ENCODE peak calls at places on chromosome 4, in six cellular contexts. W is gastrocnemius medialis, X is ovary, D is IMR-90, J is uterus, B is heart left ventricle. L is an unnamed sample.

GRCh38 chr4:154854362-154854761 is 73.3 kb downstream of the RBM46 start:
- DNase-seq in X (no peak), J (no peak), D (peak), B (no peak), W (no peak), L (no peak)

GRCh38 chr4:11281720-11282119 is 147.0 kb downstream of the HS3ST1 start:
- DNase-seq in W (no peak), B (no peak), D (no peak), J (no peak), X (no peak), L (no peak)

GRCh38 chr4:167025651-167026050 is 208.6 kb downstream of the SPOCK3 start:
- DNase-seq in J (no peak), D (no peak), X (no peak), B (no peak), W (no peak), L (no peak)

GRCh38 chr4:97235516-97235915 is 907.8 kb downstream of the STPG2 start:
- DNase-seq in W (no peak), X (no peak), J (no peak), D (no peak), B (no peak), L (no peak)

GRCh38 chr4:40046311-40046980 is 10.2 kb upstream of the N4BP2 start:
- DNase-seq in D (peak), X (peak), B (peak), W (no peak), J (no peak), L (no peak)

GRCh38 chr4:15455290-15455689 is 14.4 kb upstream of the CC2D2A start:
- DNase-seq in D (peak), X (no peak), W (peak), J (peak), B (no peak), L (no peak)

GRCh38 chr4:124483043-124483906 is 229.3 kb downstream of the ANKRD50 start:
- DNase-seq in W (no peak), B (no peak), D (peak), X (no peak), J (no peak), L (no peak)

GRCh38 chr4:86401826-86402225 is 42.0 kb upstream of the MAPK10 start:
- DNase-seq in W (no peak), J (no peak), D (peak), B (no peak), X (no peak), L (no peak)

GRCh38 chr4:102599455-102599854 is 98.3 kb downstream of the NFKB1 start:
- DNase-seq in D (no peak), W (no peak), X (no peak), B (no peak), J (no peak), L (no peak)

GRCh38 chr4:95165926-95166524 is 382.7 kb downstream of the UNC5C start:
- DNase-seq in B (peak), W (no peak), J (peak), D (peak), X (no peak), L (no peak)

GRCh38 chr4:141524116-141524515 is 112.3 kb upstream of the IL15 start:
- DNase-seq in J (no peak), W (no peak), B (no peak), D (peak), X (no peak), L (no peak)

GRCh38 chr4:1239141-1239948 is 9.6 kb downstream of the CTBP1 start:
- DNase-seq in D (no peak), X (no peak), B (no peak), W (peak), J (peak), L (peak)

GRCh38 chr4:105923507-105924238 is 28.4 kb downstream of the NPNT start:
- DNase-seq in B (no peak), W (no peak), D (no peak), J (peak), X (no peak), L (no peak)

GRCh38 chr4:2042207-2042946 is 16.8 kb upstream of the NAT8L start:
- DNase-seq in D (no peak), J (no peak), B (no peak), W (no peak), X (no peak), L (peak)

GRCh38 chr4:78656968-78657445 is 105.4 kb downstream of the ANXA3 start:
- DNase-seq in D (no peak), W (no peak), B (peak), X (no peak), J (no peak), L (no peak)

GRCh38 chr4:87949961-87950360 is 25.6 kb upstream of the SPP1 start:
- DNase-seq in X (no peak), D (peak), J (peak), W (no peak), B (no peak), L (no peak)

GRCh38 chr4:140427919-140428471 is 547 bp upstream of the CLGN start:
- DNase-seq in J (no peak), W (no peak), B (no peak), X (no peak), D (peak), L (no peak)

GRCh38 chr4:57023104-57023503 is 44.4 kb downstream of the POLR2B start:
- DNase-seq in J (no peak), W (no peak), X (no peak), D (peak), B (no peak), L (no peak)

GRCh38 chr4:85928775-85929585 is 430.9 kb downstream of the MAPK10 start:
- DNase-seq in D (peak), W (no peak), J (no peak), X (no peak), B (no peak), L (no peak)

GRCh38 chr4:3532714-3533336 is 603 bp upstream of the LRPAP1 start:
- DNase-seq in X (no peak), B (no peak), D (no peak), W (no peak), J (no peak), L (no peak)

GRCh38 chr4:160835789-160836188 is 1328.0 kb downstream of the FSTL5 start:
- DNase-seq in B (no peak), X (no peak), D (no peak), W (no peak), J (no peak), L (no peak)

DNA sequence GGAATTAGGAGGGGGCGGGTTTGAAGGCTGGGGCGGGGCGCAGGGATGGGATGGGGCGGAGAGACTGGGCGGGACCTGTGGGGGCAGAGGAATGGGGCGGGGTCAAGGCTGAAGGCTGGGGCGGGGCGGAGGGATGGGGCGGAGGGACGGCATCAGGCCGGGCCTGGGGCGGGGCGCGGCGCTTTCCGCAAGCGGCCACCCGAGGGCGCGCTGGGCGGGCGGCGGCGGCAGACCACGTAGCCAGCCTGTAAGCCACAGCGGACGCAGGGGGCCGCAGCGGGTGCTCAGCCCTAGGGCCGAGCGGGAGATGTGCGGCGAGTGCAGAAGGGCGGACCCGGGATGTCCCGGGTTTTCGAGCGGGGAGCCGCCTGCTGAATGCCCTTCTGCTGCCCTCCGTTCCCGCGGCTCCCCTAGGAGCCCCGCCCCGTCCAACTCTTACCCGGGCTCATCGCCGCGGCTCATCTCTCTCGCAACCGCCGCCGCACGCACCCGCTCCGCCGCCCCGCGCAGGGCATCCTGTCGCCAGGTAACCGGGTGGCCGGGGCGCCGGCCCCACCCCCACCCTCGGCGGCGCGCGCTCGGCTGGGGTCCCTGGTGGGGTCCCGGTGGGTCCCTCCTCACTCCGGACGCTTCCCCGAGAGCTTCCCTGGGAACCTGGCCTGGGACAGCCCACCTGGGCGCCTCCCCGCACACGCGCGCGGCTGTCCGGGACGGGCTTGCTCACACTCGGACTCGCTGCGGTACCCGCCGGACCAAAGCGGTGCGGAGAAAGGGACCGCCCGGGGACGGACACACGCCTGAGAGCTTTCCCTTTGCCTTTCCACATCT is at the start of gene CCDC110:
- DNase-seq in B (peak), W (peak), X (peak), D (peak), J (peak), L (peak)
- TF ChIP-seq POLR2A in B (peak), W (peak), X (peak), D (no peak), J (peak), L (peak)

GRCh38 chr4:82825425-82825824 is 26.8 kb upstream of the SCD5 start:
- DNase-seq in J (no peak), X (no peak), D (no peak), W (no peak), B (no peak), L (no peak)
- TF ChIP-seq POLR2A in J (no peak), X (no peak), D (no peak), W (no peak), B (no peak), L (no peak)

GRCh38 chr4:13481569-13481968 is 2.6 kb downstream of the RAB28 start:
- DNase-seq in W (no peak), D (peak), X (no peak), J (no peak), B (no peak), L (no peak)

GRCh38 chr4:13478707-13479106 is 5.4 kb downstream of the RAB28 start:
- DNase-seq in W (no peak), B (no peak), X (no peak), J (no peak), D (no peak), L (no peak)

GRCh38 chr4:13483142-13484044 is 747 bp downstream of the RAB28 start:
- DNase-seq in D (peak), J (peak), B (peak), X (no peak), W (peak), L (no peak)

GRCh38 chr4:13484749-13485345 is 707 bp upstream of the RAB28 start:
- DNase-seq in J (no peak), B (no peak), X (no peak), D (peak), W (no peak), L (no peak)

DNA sequence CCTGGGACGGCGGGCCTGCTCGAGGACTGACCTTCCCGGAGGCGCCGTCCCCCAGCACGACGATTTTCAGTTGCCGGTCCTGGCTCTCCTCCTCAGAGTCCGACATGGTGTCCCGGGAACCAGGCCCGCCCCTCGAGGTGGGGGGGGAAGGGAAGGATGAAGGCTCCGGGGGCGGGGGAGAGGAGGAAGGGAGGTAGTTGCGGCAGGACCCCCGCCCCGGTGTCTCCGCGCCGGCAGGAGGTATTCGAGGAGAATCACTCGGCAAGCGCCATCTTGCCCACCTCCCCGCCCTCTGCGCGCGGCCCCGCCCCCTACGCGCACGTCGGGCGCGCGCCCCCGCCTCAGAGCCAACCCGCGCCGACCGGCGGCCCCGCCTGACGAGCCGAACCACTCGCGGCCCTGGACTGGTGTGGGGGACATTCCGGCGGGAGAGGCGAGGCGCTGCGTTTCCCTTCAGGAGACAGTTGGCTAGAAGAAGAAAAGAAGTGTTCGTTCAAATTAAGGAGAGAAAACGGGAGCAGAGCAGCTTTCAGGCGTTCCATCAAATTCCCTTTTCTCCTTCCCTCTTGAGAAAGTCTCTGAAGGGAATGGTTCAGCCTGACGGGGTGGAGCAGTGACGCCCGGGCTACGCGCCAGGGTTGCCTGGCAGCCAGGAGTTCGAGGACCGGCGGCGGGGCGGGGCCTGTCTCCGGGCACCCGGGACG is at the start of gene RAB28:
- DNase-seq in J (peak), W (peak), B (peak), D (peak), X (peak), L (peak)
- TF ChIP-seq POLR2A in J (peak), W (peak), B (peak), D (peak), X (peak), L (peak)

GRCh38 chr4:120071192-120071795 is 4.6 kb upstream of the MAD2L1 start:
- DNase-seq in B (no peak), J (peak), D (peak), W (no peak), X (no peak), L (no peak)
- TF ChIP-seq POLR2A in B (no peak), J (no peak), D (no peak), W (no peak), X (no peak), L (no peak)

GRCh38 chr4:113760852-113761681 is 471 bp downstream of the CAMK2D start:
- DNase-seq in D (peak), B (peak), W (peak), J (peak), X (peak), L (peak)
- TF ChIP-seq POLR2A in D (no peak), B (peak), W (no peak), J (no peak), X (no peak), L (peak)